ENCODE peak calls at places on chromosomes 16 and 17, in six cellular contexts. Q, H, W, O, V and C are unnamed samples.

GRCh38 chr16:30609002-30609927 is 924 bp downstream of the ZNF689 start:
- DNase-seq in Q (no peak), O (peak), V (peak), H (no peak), W (peak), C (peak)

GRCh38 chr17:76153640-76154039 is 12.6 kb upstream of the FOXJ1 start:
- DNase-seq in V (no peak), W (no peak), H (no peak), Q (no peak), O (no peak), C (peak)

GRCh38 chr17:41308251-41308917 is 725 bp downstream of the KRTAP16-1 start:
- DNase-seq in O (no peak), V (no peak), H (peak), W (no peak), Q (no peak), C (no peak)

GRCh38 chr17:41065829-41066624 is at the start of gene KRTAP2-4:
- DNase-seq in H (no peak), Q (peak), V (no peak), W (no peak), O (no peak), C (no peak)

GRCh38 chr17:4592240-4593005 is 8.1 kb downstream of the SMTNL2 start:
- DNase-seq in Q (no peak), W (no peak), V (no peak), H (no peak), O (no peak), C (no peak)

GRCh38 chr16:50025544-50025931 is 513 bp downstream of the CNEP1R1 start:
- DNase-seq in V (peak), H (no peak), Q (no peak), W (no peak), O (peak), C (no peak)

GRCh38 chr16:51419768-51420167 is 268.7 kb upstream of the SALL1 start:
- DNase-seq in V (no peak), O (no peak), H (no peak), W (no peak), Q (no peak), C (no peak)

GRCh38 chr17:32588982-32589381 is 102.2 kb downstream of the CDK5R1 start:
- DNase-seq in Q (no peak), V (no peak), W (no peak), O (no peak), H (no peak), C (peak)

GRCh38 chr16:47228241-47228640 is 84.5 kb upstream of the NETO2 start:
- DNase-seq in Q (no peak), H (no peak), V (no peak), W (no peak), O (no peak), C (no peak)

GRCh38 chr17:43809121-43809520 is 23.8 kb downstream of the MPP3 start:
- DNase-seq in O (no peak), H (no peak), Q (no peak), V (no peak), W (no peak), C (no peak)

GRCh38 chr17:7177210-7177953 is 1.8 kb downstream of the ASGR1 start:
- DNase-seq in V (peak), O (peak), Q (no peak), W (peak), H (peak), C (peak)

GRCh38 chr17:82012482-82013295 is 10.0 kb downstream of the CENPX start:
- DNase-seq in Q (no peak), H (no peak), V (no peak), W (no peak), O (no peak), C (no peak)

GRCh38 chr17:3827124-3827773 is 18.8 kb downstream of the NCBP3 start:
- DNase-seq in V (peak), H (peak), O (peak), Q (no peak), W (peak), C (peak)

GRCh38 chr16:65500919-65501318 is 379.1 kb upstream of the CDH11 start:
- DNase-seq in O (no peak), H (no peak), W (no peak), V (no peak), Q (no peak), C (no peak)

GRCh38 chr16:66081967-66082366 is 284.5 kb upstream of the CDH5 start:
- DNase-seq in V (no peak), H (no peak), W (no peak), O (no peak), Q (peak), C (peak)

GRCh38 chr17:40313660-40314556 is 4.9 kb downstream of the RARA start:
- DNase-seq in V (no peak), Q (no peak), O (no peak), H (no peak), W (no peak), C (no peak)

GRCh38 chr17:210402-210801 is 29.0 kb upstream of the DOC2B start:
- DNase-seq in W (no peak), H (no peak), Q (no peak), O (no peak), V (no peak), C (no peak)

GRCh38 chr17:18027280-18027679 is 11.7 kb downstream of the ATPAF2 start:
- DNase-seq in H (no peak), V (no peak), Q (no peak), O (no peak), W (no peak), C (no peak)

GRCh38 chr16:69741951-69742904 is 12.5 kb downstream of the NOB1 start:
- DNase-seq in H (no peak), O (no peak), W (peak), V (peak), Q (no peak), C (no peak)

GRCh38 chr16:66539628-66540469 is 10.1 kb downstream of the TK2 start:
- DNase-seq in Q (no peak), H (no peak), W (no peak), V (no peak), O (peak), C (no peak)

GRCh38 chr16:10558746-10559641 is 21.4 kb downstream of the EMP2 start:
- DNase-seq in Q (no peak), H (no peak), W (peak), O (no peak), V (no peak), C (no peak)

GRCh38 chr16:50697881-50698767 is 4.7 kb downstream of the NOD2 start:
- DNase-seq in O (no peak), W (peak), H (no peak), Q (no peak), V (no peak), C (no peak)

GRCh38 chr17:80832266-80832676 is 159.4 kb upstream of the CHMP6 start:
- DNase-seq in O (no peak), W (no peak), Q (no peak), H (no peak), V (peak), C (peak)

GRCh38 chr17:48961516-48962233 is 6.7 kb downstream of the GIP start:
- DNase-seq in H (no peak), V (no peak), Q (no peak), O (no peak), W (no peak), C (peak)

GRCh38 chr17:57678393-57678792 is 66.7 kb downstream of the CCDC182 start:
- DNase-seq in V (no peak), Q (no peak), W (no peak), O (no peak), H (no peak), C (no peak)

GRCh38 chr17:2299136-2299535 is 4.4 kb downstream of the SMG6 start:
- DNase-seq in H (no peak), V (no peak), W (no peak), Q (no peak), O (no peak), C (no peak)

GRCh38 chr17:29039764-29040598 is 3.0 kb upstream of the PIPOX start:
- DNase-seq in H (no peak), Q (peak), O (no peak), W (no peak), V (peak), C (no peak)

GRCh38 chr17:4858068-4858879 is 25.1 kb downstream of the MINK1 start:
- DNase-seq in Q (no peak), H (no peak), O (no peak), V (no peak), W (no peak), C (peak)

GRCh38 chr16:80518436-80518835 is 22.4 kb upstream of the DYNLRB2 start:
- DNase-seq in H (peak), W (no peak), O (no peak), V (no peak), Q (no peak), C (peak)

GRCh38 chr17:11331790-11332526 is 90.9 kb downstream of the SHISA6 start:
- DNase-seq in Q (no peak), V (no peak), O (no peak), W (no peak), H (no peak), C (no peak)

GRCh38 chr16:48099455-48099854 is 56.3 kb downstream of the ABCC12 start:
- DNase-seq in W (no peak), O (no peak), V (peak), Q (no peak), H (no peak), C (peak)

GRCh38 chr17:27503636-27504035 is 47.4 kb downstream of the KSR1 start:
- DNase-seq in H (no peak), O (no peak), V (no peak), W (no peak), Q (no peak), C (no peak)

GRCh38 chr17:76968707-76969597 is 100.7 kb downstream of the MGAT5B start:
- DNase-seq in W (peak), Q (no peak), H (peak), O (peak), V (peak), C (peak)

GRCh38 chr16:49780436-49780835 is 75.5 kb downstream of the ZNF423 start:
- DNase-seq in O (no peak), W (no peak), H (no peak), Q (no peak), V (no peak), C (no peak)

GRCh38 chr17:2990396-2990795 is 73.0 kb downstream of the OR1D5 start:
- DNase-seq in H (no peak), Q (no peak), W (peak), V (no peak), O (no peak), C (no peak)

GRCh38 chr17:7886227-7887037 is 2.2 kb upstream of the CHD3 start:
- DNase-seq in Q (no peak), H (peak), W (peak), V (peak), O (peak), C (peak)

GRCh38 chr16:12170103-12171025 is 193.8 kb downstream of the SNX29 start:
- DNase-seq in V (no peak), Q (no peak), W (no peak), H (no peak), O (no peak), C (no peak)

GRCh38 chr17:57699751-57700186 is 45.3 kb downstream of the CCDC182 start:
- DNase-seq in W (no peak), O (no peak), Q (no peak), V (no peak), H (no peak), C (no peak)

GRCh38 chr16:69326172-69326873 is 4.1 kb downstream of the PDF start:
- DNase-seq in Q (no peak), H (no peak), V (no peak), W (no peak), O (no peak), C (no peak)

GRCh38 chr17:57264250-57264649 is 7.9 kb downstream of the MSI2 start:
- DNase-seq in H (no peak), Q (no peak), O (no peak), V (no peak), W (no peak), C (no peak)